ENCODE peak calls at places on chromosomes 6 and 20, in ten cellular contexts. One of them, this sample, is unnamed.
A peak's percentile ranks its signal among the peaks of the same experiment; 100 is the strongest.

GRCh38 chr20:3250091-3250504 is 11.1 kb upstream of the SLC4A11 start:
- DNase-seq in AG10803: no peak
- DNase-seq in CD8-positive, alpha-beta memory T cell: no peak
- DNase-seq in HCT116: no peak
- DNase-seq in foreskin fibroblast: no peak
- DNase-seq in CD4-positive, CD25-positive, alpha-beta regulatory T cell: no peak
- DNase-seq in neural progenitor cell: peak; percentile 67
- DNase-seq in adrenal gland: no peak
- DNase-seq in MM.1S: no peak
- DNase-seq in AG04449: no peak
- DNase-seq in this sample: peak; percentile 27

GRCh38 chr6:120826253-120826652 is 508.0 kb downstream of the TBC1D32 start:
- DNase-seq in MM.1S: peak; percentile 12
- DNase-seq in AG10803: no peak
- DNase-seq in adrenal gland: peak; percentile 34
- DNase-seq in CD4-positive, CD25-positive, alpha-beta regulatory T cell: peak; percentile 1
- DNase-seq in HCT116: peak; percentile 53
- DNase-seq in foreskin fibroblast: no peak
- DNase-seq in CD8-positive, alpha-beta memory T cell: no peak
- DNase-seq in neural progenitor cell: peak; percentile 47
- DNase-seq in AG04449: no peak
- DNase-seq in this sample: peak; percentile 14

GRCh38 chr20:49790077-49790798 is 22.4 kb upstream of the SLC9A8 start:
- DNase-seq in CD8-positive, alpha-beta memory T cell: no peak
- DNase-seq in foreskin fibroblast: peak; percentile 81
- DNase-seq in neural progenitor cell: no peak
- DNase-seq in HCT116: no peak
- DNase-seq in AG04449: peak; percentile 29
- DNase-seq in adrenal gland: peak; percentile 76
- DNase-seq in AG10803: peak; percentile 88
- DNase-seq in CD4-positive, CD25-positive, alpha-beta regulatory T cell: no peak
- DNase-seq in MM.1S: no peak
- DNase-seq in this sample: no peak

GRCh38 chr20:49282584-49283171 is 4.8 kb upstream of the ZNFX1 start:
- DNase-seq in foreskin fibroblast: peak; percentile 14
- DNase-seq in AG10803: no peak
- DNase-seq in CD8-positive, alpha-beta memory T cell: no peak
- DNase-seq in neural progenitor cell: peak; percentile 70
- DNase-seq in adrenal gland: no peak
- DNase-seq in CD4-positive, CD25-positive, alpha-beta regulatory T cell: no peak
- DNase-seq in HCT116: no peak
- DNase-seq in MM.1S: no peak
- DNase-seq in AG04449: no peak
- DNase-seq in this sample: peak; percentile 39

GRCh38 chr6:158068893-158069799 is 87.5 kb downstream of the SYNJ2 start:
- DNase-seq in CD8-positive, alpha-beta memory T cell: no peak
- DNase-seq in CD4-positive, CD25-positive, alpha-beta regulatory T cell: no peak
- DNase-seq in neural progenitor cell: no peak
- DNase-seq in adrenal gland: peak; percentile 56
- DNase-seq in foreskin fibroblast: peak; percentile 68
- DNase-seq in AG04449: no peak
- DNase-seq in MM.1S: no peak
- DNase-seq in HCT116: no peak
- DNase-seq in AG10803: peak; percentile 35
- DNase-seq in this sample: no peak

GRCh38 chr20:59575653-59576052 is 28.7 kb upstream of the PHACTR3 start:
- DNase-seq in neural progenitor cell: no peak
- DNase-seq in CD8-positive, alpha-beta memory T cell: no peak
- DNase-seq in HCT116: no peak
- DNase-seq in MM.1S: no peak
- DNase-seq in foreskin fibroblast: no peak
- DNase-seq in adrenal gland: no peak
- DNase-seq in AG10803: no peak
- DNase-seq in AG04449: no peak
- DNase-seq in CD4-positive, CD25-positive, alpha-beta regulatory T cell: no peak
- DNase-seq in this sample: no peak

GRCh38 chr20:38156888-38157634 is 8.0 kb downstream of the TGM2 start:
- DNase-seq in neural progenitor cell: no peak
- DNase-seq in CD8-positive, alpha-beta memory T cell: no peak
- DNase-seq in HCT116: no peak
- DNase-seq in foreskin fibroblast: no peak
- DNase-seq in AG04449: no peak
- DNase-seq in MM.1S: no peak
- DNase-seq in CD4-positive, CD25-positive, alpha-beta regulatory T cell: no peak
- DNase-seq in adrenal gland: no peak
- DNase-seq in AG10803: no peak
- DNase-seq in this sample: no peak

GRCh38 chr6:107083921-107084320 is 31.4 kb downstream of the BEND3 start:
- DNase-seq in CD8-positive, alpha-beta memory T cell: no peak
- DNase-seq in foreskin fibroblast: no peak
- DNase-seq in neural progenitor cell: no peak
- DNase-seq in MM.1S: no peak
- DNase-seq in AG04449: no peak
- DNase-seq in AG10803: no peak
- DNase-seq in HCT116: no peak
- DNase-seq in adrenal gland: no peak
- DNase-seq in CD4-positive, CD25-positive, alpha-beta regulatory T cell: no peak
- DNase-seq in this sample: no peak

GRCh38 chr20:63529861-63530787 is 7.1 kb downstream of the PTK6 start:
- DNase-seq in MM.1S: no peak
- DNase-seq in HCT116: no peak
- DNase-seq in foreskin fibroblast: no peak
- DNase-seq in CD4-positive, CD25-positive, alpha-beta regulatory T cell: no peak
- DNase-seq in CD8-positive, alpha-beta memory T cell: no peak
- DNase-seq in AG10803: no peak
- DNase-seq in neural progenitor cell: peak; percentile 0
- DNase-seq in AG04449: no peak
- DNase-seq in adrenal gland: no peak
- DNase-seq in this sample: no peak

GRCh38 chr20:49631074-49631716 is 63.3 kb upstream of the PTGIS start:
- DNase-seq in MM.1S: no peak
- DNase-seq in adrenal gland: peak; percentile 67
- DNase-seq in CD4-positive, CD25-positive, alpha-beta regulatory T cell: no peak
- DNase-seq in AG10803: no peak
- DNase-seq in HCT116: no peak
- DNase-seq in AG04449: no peak
- DNase-seq in neural progenitor cell: no peak
- DNase-seq in CD8-positive, alpha-beta memory T cell: no peak
- DNase-seq in foreskin fibroblast: peak; percentile 39
- DNase-seq in this sample: peak; percentile 45

GRCh38 chr6:44115866-44116265 is 11.4 kb downstream of the MRPL14 start:
- DNase-seq in HCT116: no peak
- DNase-seq in AG10803: peak; percentile 36
- DNase-seq in foreskin fibroblast: no peak
- DNase-seq in MM.1S: peak; percentile 88
- DNase-seq in AG04449: no peak
- DNase-seq in CD8-positive, alpha-beta memory T cell: no peak
- DNase-seq in CD4-positive, CD25-positive, alpha-beta regulatory T cell: no peak
- DNase-seq in neural progenitor cell: no peak
- DNase-seq in adrenal gland: no peak
- DNase-seq in this sample: no peak

GRCh38 chr6:3247255-3248146 is 11.2 kb upstream of the PSMG4 start:
- DNase-seq in AG10803: peak; percentile 90
- DNase-seq in neural progenitor cell: peak; percentile 50
- DNase-seq in CD4-positive, CD25-positive, alpha-beta regulatory T cell: no peak
- DNase-seq in HCT116: no peak
- DNase-seq in AG04449: peak; percentile 79
- DNase-seq in MM.1S: no peak
- DNase-seq in foreskin fibroblast: peak; percentile 81
- DNase-seq in adrenal gland: peak; percentile 70
- DNase-seq in CD8-positive, alpha-beta memory T cell: no peak
- DNase-seq in this sample: no peak

GRCh38 chr20:23116301-23117089 is 30.4 kb upstream of the CD93 start:
- DNase-seq in adrenal gland: peak; percentile 80
- DNase-seq in CD8-positive, alpha-beta memory T cell: no peak
- DNase-seq in HCT116: no peak
- DNase-seq in foreskin fibroblast: peak; percentile 65
- DNase-seq in CD4-positive, CD25-positive, alpha-beta regulatory T cell: no peak
- DNase-seq in MM.1S: no peak
- DNase-seq in AG10803: peak; percentile 79
- DNase-seq in AG04449: peak; percentile 40
- DNase-seq in neural progenitor cell: no peak
- DNase-seq in this sample: no peak

GRCh38 chr20:16062661-16063591 is 510.3 kb downstream of the KIF16B start:
- DNase-seq in foreskin fibroblast: peak; percentile 58
- DNase-seq in MM.1S: no peak
- DNase-seq in AG10803: peak; percentile 15
- DNase-seq in HCT116: no peak
- DNase-seq in AG04449: no peak
- DNase-seq in neural progenitor cell: no peak
- DNase-seq in CD4-positive, CD25-positive, alpha-beta regulatory T cell: no peak
- DNase-seq in CD8-positive, alpha-beta memory T cell: no peak
- DNase-seq in adrenal gland: no peak
- DNase-seq in this sample: no peak

DNA sequence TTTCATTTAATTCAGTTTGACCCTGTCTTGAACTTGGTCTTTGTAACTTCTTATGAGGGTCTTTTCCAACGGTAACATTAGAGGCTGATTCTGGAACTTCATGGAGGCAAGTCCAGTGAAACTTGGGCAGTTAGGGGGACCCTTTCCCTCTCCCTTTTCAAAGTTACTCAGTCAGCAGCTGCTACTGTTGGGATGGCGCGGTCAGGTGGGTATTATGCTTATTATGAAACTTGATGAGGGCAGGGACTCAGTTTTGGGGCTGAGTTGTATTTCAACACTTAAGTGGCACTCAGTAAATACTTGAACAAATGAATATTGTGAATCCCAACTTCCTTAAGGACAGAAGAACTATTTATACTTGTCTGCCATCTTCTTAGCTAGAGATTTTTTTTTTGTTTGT is 20.8 kb downstream of the TOP1 start:
- DNase-seq in AG10803: no peak
- DNase-seq in AG04449: no peak
- DNase-seq in CD8-positive, alpha-beta memory T cell: no peak
- DNase-seq in CD4-positive, CD25-positive, alpha-beta regulatory T cell: no peak
- DNase-seq in MM.1S: no peak
- DNase-seq in adrenal gland: no peak
- DNase-seq in neural progenitor cell: no peak
- DNase-seq in HCT116: no peak
- DNase-seq in foreskin fibroblast: no peak
- DNase-seq in this sample: no peak
- H3K4me3 ChIP-seq in AG10803: no peak overlapping the region
- H3K4me3 ChIP-seq in AG04449: no peak overlapping the region
- H3K4me3 ChIP-seq in CD8-positive, alpha-beta memory T cell: peak overlapping the region; percentile 42
- H3K4me3 ChIP-seq in CD4-positive, CD25-positive, alpha-beta regulatory T cell: peak overlapping the region; percentile 94
- H3K4me3 ChIP-seq in MM.1S: peak overlapping the region; percentile 50
- H3K4me3 ChIP-seq in adrenal gland: no peak overlapping the region
- H3K4me3 ChIP-seq in neural progenitor cell: no peak overlapping the region
- H3K4me3 ChIP-seq in HCT116: no peak overlapping the region
- H3K4me3 ChIP-seq in foreskin fibroblast: no peak overlapping the region
- H3K4me3 ChIP-seq in this sample: peak overlapping the region; percentile 2

GRCh38 chr20:20593447-20594170 is 118.8 kb downstream of the RALGAPA2 start:
- DNase-seq in HCT116: peak; percentile 18
- DNase-seq in CD8-positive, alpha-beta memory T cell: no peak
- DNase-seq in neural progenitor cell: peak; percentile 87
- DNase-seq in foreskin fibroblast: peak; percentile 78
- DNase-seq in AG04449: no peak
- DNase-seq in CD4-positive, CD25-positive, alpha-beta regulatory T cell: peak; percentile 40
- DNase-seq in adrenal gland: peak; percentile 34
- DNase-seq in AG10803: peak; percentile 50
- DNase-seq in MM.1S: peak; percentile 62
- DNase-seq in this sample: peak; percentile 66

GRCh38 chr20:20594171-20594530 is 118.3 kb downstream of the RALGAPA2 start:
- DNase-seq in AG10803: peak; percentile 43
- DNase-seq in adrenal gland: no peak
- DNase-seq in HCT116: no peak
- DNase-seq in neural progenitor cell: peak; percentile 57
- DNase-seq in CD4-positive, CD25-positive, alpha-beta regulatory T cell: peak; percentile 49
- DNase-seq in AG04449: no peak
- DNase-seq in foreskin fibroblast: peak; percentile 53
- DNase-seq in CD8-positive, alpha-beta memory T cell: peak; percentile 1
- DNase-seq in MM.1S: peak; percentile 38
- DNase-seq in this sample: peak; percentile 33
- H3K4me3 ChIP-seq in AG10803: no peak overlapping the region
- H3K4me3 ChIP-seq in adrenal gland: no peak overlapping the region
- H3K4me3 ChIP-seq in HCT116: no peak overlapping the region
- H3K4me3 ChIP-seq in neural progenitor cell: no peak overlapping the region
- H3K4me3 ChIP-seq in CD4-positive, CD25-positive, alpha-beta regulatory T cell: no peak overlapping the region
- H3K4me3 ChIP-seq in AG04449: no peak overlapping the region
- H3K4me3 ChIP-seq in foreskin fibroblast: no peak overlapping the region
- H3K4me3 ChIP-seq in CD8-positive, alpha-beta memory T cell: no peak overlapping the region
- H3K4me3 ChIP-seq in MM.1S: no peak overlapping the region
- H3K4me3 ChIP-seq in this sample: no peak overlapping the region

GRCh38 chr6:28816909-28817807 is 106.6 kb downstream of the TRIM27 start:
- DNase-seq in HCT116: no peak
- DNase-seq in CD8-positive, alpha-beta memory T cell: no peak
- DNase-seq in MM.1S: no peak
- DNase-seq in foreskin fibroblast: peak; percentile 81
- DNase-seq in neural progenitor cell: peak; percentile 57
- DNase-seq in adrenal gland: no peak
- DNase-seq in AG10803: peak; percentile 64
- DNase-seq in AG04449: peak; percentile 63
- DNase-seq in CD4-positive, CD25-positive, alpha-beta regulatory T cell: no peak
- DNase-seq in this sample: peak; percentile 79
- H3K4me3 ChIP-seq in HCT116: peak overlapping the region; percentile 46
- H3K4me3 ChIP-seq in CD8-positive, alpha-beta memory T cell: no peak overlapping the region
- H3K4me3 ChIP-seq in MM.1S: no peak overlapping the region
- H3K4me3 ChIP-seq in foreskin fibroblast: no peak overlapping the region
- H3K4me3 ChIP-seq in neural progenitor cell: peak overlapping the region; percentile 36
- H3K4me3 ChIP-seq in adrenal gland: no peak overlapping the region
- H3K4me3 ChIP-seq in AG10803: peak overlapping the region; percentile 16
- H3K4me3 ChIP-seq in AG04449: peak overlapping the region; percentile 27
- H3K4me3 ChIP-seq in CD4-positive, CD25-positive, alpha-beta regulatory T cell: no peak overlapping the region
- H3K4me3 ChIP-seq in this sample: no peak overlapping the region

GRCh38 chr6:144152334-144152900 is 2.1 kb downstream of the STX11 start:
- DNase-seq in foreskin fibroblast: no peak
- DNase-seq in CD4-positive, CD25-positive, alpha-beta regulatory T cell: no peak
- DNase-seq in neural progenitor cell: no peak
- DNase-seq in MM.1S: no peak
- DNase-seq in CD8-positive, alpha-beta memory T cell: no peak
- DNase-seq in HCT116: no peak
- DNase-seq in AG10803: no peak
- DNase-seq in AG04449: no peak
- DNase-seq in adrenal gland: no peak
- DNase-seq in this sample: no peak

GRCh38 chr6:144151010-144151727 is 852 bp downstream of the STX11 start:
- DNase-seq in AG10803: no peak
- DNase-seq in AG04449: no peak
- DNase-seq in neural progenitor cell: peak; percentile 15
- DNase-seq in CD4-positive, CD25-positive, alpha-beta regulatory T cell: peak; percentile 94
- DNase-seq in MM.1S: peak; percentile 49
- DNase-seq in adrenal gland: peak; percentile 45
- DNase-seq in foreskin fibroblast: peak; percentile 37
- DNase-seq in HCT116: no peak
- DNase-seq in CD8-positive, alpha-beta memory T cell: peak; percentile 75
- DNase-seq in this sample: peak; percentile 91

GRCh38 chr6:144153971-144154370 is 3.7 kb downstream of the STX11 start:
- DNase-seq in HCT116: no peak
- DNase-seq in CD4-positive, CD25-positive, alpha-beta regulatory T cell: no peak
- DNase-seq in CD8-positive, alpha-beta memory T cell: no peak
- DNase-seq in MM.1S: no peak
- DNase-seq in adrenal gland: no peak
- DNase-seq in foreskin fibroblast: no peak
- DNase-seq in AG10803: no peak
- DNase-seq in AG04449: no peak
- DNase-seq in neural progenitor cell: no peak
- DNase-seq in this sample: no peak

GRCh38 chr6:144155529-144155928 is 5.2 kb downstream of the STX11 start:
- DNase-seq in CD4-positive, CD25-positive, alpha-beta regulatory T cell: peak; percentile 44
- DNase-seq in AG04449: no peak
- DNase-seq in foreskin fibroblast: no peak
- DNase-seq in MM.1S: no peak
- DNase-seq in CD8-positive, alpha-beta memory T cell: no peak
- DNase-seq in adrenal gland: no peak
- DNase-seq in HCT116: no peak
- DNase-seq in neural progenitor cell: no peak
- DNase-seq in AG10803: peak; percentile 44
- DNase-seq in this sample: peak; percentile 69

GRCh38 chr6:144153260-144153659 is 2.9 kb downstream of the STX11 start:
- DNase-seq in foreskin fibroblast: no peak
- DNase-seq in AG04449: no peak
- DNase-seq in CD8-positive, alpha-beta memory T cell: no peak
- DNase-seq in neural progenitor cell: no peak
- DNase-seq in MM.1S: no peak
- DNase-seq in AG10803: no peak
- DNase-seq in HCT116: no peak
- DNase-seq in CD4-positive, CD25-positive, alpha-beta regulatory T cell: no peak
- DNase-seq in adrenal gland: no peak
- DNase-seq in this sample: peak; percentile 47
- H3K4me3 ChIP-seq in foreskin fibroblast: no peak overlapping the region
- H3K4me3 ChIP-seq in AG04449: no peak overlapping the region
- H3K4me3 ChIP-seq in CD8-positive, alpha-beta memory T cell: no peak overlapping the region
- H3K4me3 ChIP-seq in neural progenitor cell: no peak overlapping the region
- H3K4me3 ChIP-seq in MM.1S: no peak overlapping the region
- H3K4me3 ChIP-seq in AG10803: no peak overlapping the region
- H3K4me3 ChIP-seq in HCT116: no peak overlapping the region
- H3K4me3 ChIP-seq in CD4-positive, CD25-positive, alpha-beta regulatory T cell: peak overlapping the region; percentile 99
- H3K4me3 ChIP-seq in adrenal gland: no peak overlapping the region
- H3K4me3 ChIP-seq in this sample: peak overlapping the region; percentile 94

This sample was measured in GM12865.